ENCODE peak calls at places on chromosomes 12 and 14, in four cellular contexts. C is hepatic stellate cell, P is T47D, S is colonic mucosa. O is an unnamed sample.

GRCh38 chr12:12550277-12550676 is 12.4 kb downstream of the DUSP16 start:
- DNase-seq in C (no peak), P (no peak), S (no peak), O (no peak)

GRCh38 chr12:88854260-88854659 is 274.0 kb upstream of the KITLG start:
- DNase-seq in C (peak), P (peak), S (no peak), O (peak)

GRCh38 chr12:12562016-12562483 is 613 bp downstream of the DUSP16 start:
- DNase-seq in C (peak), P (no peak), S (peak), O (peak)

GRCh38 chr14:25197885-25198284 is 147.9 kb upstream of the STXBP6 start:
- DNase-seq in C (no peak), P (no peak), S (no peak), O (no peak)

GRCh38 chr12:100908501-100908900 is 113.9 kb downstream of the ANO4 start:
- DNase-seq in C (no peak), P (no peak), S (no peak), O (peak)

GRCh38 chr14:89767861-89768268 is 186.7 kb downstream of the EFCAB11 start:
- DNase-seq in C (no peak), P (peak), S (peak), O (peak)

GRCh38 chr12:130953783-130954543 is at the start of gene ADGRD1:
- DNase-seq in C (peak), P (peak), S (peak), O (peak)

GRCh38 chr14:99596071-99596627 is 7.9 kb downstream of the CCDC85C start:
- DNase-seq in C (no peak), P (peak), S (peak), O (peak)

GRCh38 chr14:22650960-22651521 is 6.9 kb upstream of the OR6J1 start:
- DNase-seq in C (no peak), P (peak), S (no peak), O (no peak)

GRCh38 chr12:123854232-123854631 is 92.1 kb downstream of the DNAH10 start:
- DNase-seq in C (no peak), P (no peak), S (no peak), O (no peak)

GRCh38 chr12:90854136-90854689 is 100.8 kb downstream of the CCER1 start:
- DNase-seq in C (peak), P (peak), S (peak), O (peak)

GRCh38 chr14:38662781-38663180 is 406.9 kb upstream of the CLEC14A start:
- DNase-seq in C (no peak), P (peak), S (no peak), O (no peak)

GRCh38 chr12:5003025-5003666 is 40.5 kb upstream of the KCNA5 start:
- DNase-seq in C (peak), P (peak), S (peak), O (peak)

GRCh38 chr12:118271199-118271598 is 101.5 kb downstream of the TAOK3 start:
- DNase-seq in C (no peak), P (peak), S (no peak), O (no peak)

GRCh38 chr12:102513739-102514138 is 33.4 kb upstream of the IGF1 start:
- DNase-seq in C (no peak), P (no peak), S (no peak), O (no peak)

GRCh38 chr14:34425095-34425851 is 36.8 kb downstream of the SPTSSA start:
- DNase-seq in C (no peak), P (peak), S (peak), O (no peak)

GRCh38 chr14:64762044-64763034 is 58.1 kb downstream of the PLEKHG3 start:
- DNase-seq in C (peak), P (peak), S (peak), O (peak)

GRCh38 chr12:24011927-24012326 is 62.5 kb upstream of the SOX5 start:
- DNase-seq in C (no peak), P (no peak), S (no peak), O (no peak)

GRCh38 chr14:47917344-47917954 is 242.0 kb upstream of the MDGA2 start:
- DNase-seq in C (no peak), P (peak), S (no peak), O (no peak)

GRCh38 chr14:20682435-20683124 is 1.8 kb upstream of the RNASE4 start:
- DNase-seq in C (peak), P (peak), S (peak), O (peak)

GRCh38 chr14:24329736-24330135 is 5.1 kb downstream of the ADCY4 start:
- DNase-seq in C (no peak), P (no peak), S (peak), O (no peak)

GRCh38 chr14:80974338-80975078 is 19.1 kb downstream of the TSHR start:
- DNase-seq in C (no peak), P (no peak), S (no peak), O (no peak)

GRCh38 chr12:21989819-21990412 is 48.7 kb upstream of the ABCC9 start:
- DNase-seq in C (peak), P (peak), S (no peak), O (peak)

GRCh38 chr12:124742111-124742510 is 121.6 kb downstream of the SCARB1 start:
- DNase-seq in C (no peak), P (peak), S (no peak), O (no peak)

GRCh38 chr14:95935228-95935822 is 58.7 kb downstream of the TUNAR start:
- DNase-seq in C (peak), P (peak), S (no peak), O (peak)

GRCh38 chr14:92160619-92161018 is 38.9 kb downstream of the CPSF2 start:
- DNase-seq in C (peak), P (no peak), S (no peak), O (peak)

GRCh38 chr12:8027856-8028255 is 4.7 kb upstream of the FOXJ2 start:
- DNase-seq in C (no peak), P (no peak), S (no peak), O (no peak)

GRCh38 chr14:55711171-55711811 is 131.3 kb downstream of the KTN1 start:
- DNase-seq in C (peak), P (no peak), S (no peak), O (peak)

GRCh38 chr12:39538679-39539104 is 80.9 kb downstream of the ABCD2 start:
- DNase-seq in C (no peak), P (no peak), S (no peak), O (no peak)

GRCh38 chr14:69719501-69719951 is 47.4 kb upstream of the SRSF5 start:
- DNase-seq in C (peak), P (no peak), S (no peak), O (peak)

GRCh38 chr12:106898001-106898966 is 57.4 kb upstream of the TMEM263 start:
- DNase-seq in C (no peak), P (no peak), S (peak), O (no peak)

GRCh38 chr12:122860052-122860853 is 25.0 kb downstream of the HIP1R start:
- DNase-seq in C (peak), P (peak), S (peak), O (peak)

GRCh38 chr12:107485731-107486130 is 199.9 kb upstream of the PWP1 start:
- DNase-seq in C (no peak), P (no peak), S (no peak), O (no peak)

GRCh38 chr14:32010561-32011188 is 66.4 kb upstream of the ARHGAP5 start:
- DNase-seq in C (peak), P (no peak), S (no peak), O (peak)

O was measured in AG08396.